ENCODE peak calls at places on chromosomes 7 and 10, in six cellular contexts. S is heart right ventricle, Y is foreskin fibroblast, E is GM20000, K is tibial artery, R is SK-N-SH. W is an unnamed sample.

GRCh38 chr10:3943695-3944257 is 158.8 kb upstream of the KLF6 start:
- DNase-seq in K (no peak), R (no peak), S (no peak), Y (no peak), E (no peak), W (no peak)

GRCh38 chr10:4944751-4945280 is 18.4 kb upstream of the AKR1C1 start:
- DNase-seq in R (no peak), S (no peak), Y (no peak), E (no peak), K (no peak), W (no peak)

GRCh38 chr10:120600871-120601644 is 144.0 kb downstream of the PLPP4 start:
- DNase-seq in K (no peak), E (no peak), R (peak), Y (no peak), S (no peak), W (no peak)

GRCh38 chr10:45547966-45548513 is 124.5 kb downstream of the ZFAND4 start:
- DNase-seq in R (no peak), S (no peak), E (no peak), Y (no peak), K (no peak), W (no peak)

GRCh38 chr7:5625938-5626337 is 155.5 kb downstream of the RNF216 start:
- DNase-seq in K (no peak), Y (peak), R (peak), E (no peak), S (no peak), W (no peak)

GRCh38 chr7:80552304-80552703 is 40.4 kb upstream of the GNAT3 start:
- DNase-seq in Y (peak), R (no peak), K (no peak), E (no peak), S (no peak), W (no peak)

GRCh38 chr10:73979428-73980407 is 18.2 kb upstream of the VCL start:
- DNase-seq in R (no peak), E (no peak), Y (no peak), S (no peak), K (no peak), W (peak)

GRCh38 chr7:79282882-79283602 is 170.4 kb downstream of the MAGI2 start:
- DNase-seq in S (no peak), Y (peak), K (no peak), E (no peak), R (no peak), W (no peak)

GRCh38 chr7:66539264-66539623 is 89.4 kb upstream of the KCTD7 start:
- DNase-seq in S (no peak), E (no peak), Y (no peak), R (no peak), K (no peak), W (no peak)

GRCh38 chr10:60604356-60604755 is 173.9 kb upstream of the CDK1 start:
- DNase-seq in R (no peak), Y (peak), E (no peak), K (no peak), S (no peak), W (no peak)

GRCh38 chr10:71289421-71290130 is 29.5 kb upstream of the SLC29A3 start:
- DNase-seq in S (peak), K (no peak), E (no peak), Y (no peak), R (no peak), W (no peak)

GRCh38 chr7:157208758-157209413 is 70.2 kb downstream of the UBE3C start:
- DNase-seq in K (no peak), Y (no peak), S (no peak), R (no peak), E (no peak), W (no peak)

GRCh38 chr7:23679898-23680416 is at the start of gene FAM221A:
- DNase-seq in Y (peak), K (peak), E (peak), S (peak), R (peak), W (peak)

GRCh38 chr7:30845426-30846135 is 66.1 kb upstream of the AQP1 start:
- DNase-seq in Y (no peak), S (peak), E (no peak), R (no peak), K (peak), W (peak)

GRCh38 chr10:8873310-8873709 is 818.8 kb downstream of the GATA3 start:
- DNase-seq in K (no peak), Y (no peak), S (no peak), E (no peak), R (peak), W (no peak)

GRCh38 chr10:131117011-131117410 is 194.5 kb downstream of the TCERG1L start:
- DNase-seq in R (no peak), K (no peak), S (no peak), Y (no peak), E (no peak), W (no peak)

GRCh38 chr7:122770943-122771342 is 68.2 kb upstream of the RNF148 start:
- DNase-seq in S (no peak), K (no peak), E (no peak), R (no peak), Y (no peak), W (no peak)

GRCh38 chr7:138089080-138089901 is 13.0 kb downstream of the AKR1D1 start:
- DNase-seq in R (no peak), Y (no peak), E (no peak), K (no peak), S (no peak), W (no peak)

GRCh38 chr7:157932498-157933218 is 595.9 kb downstream of the DNAJB6 start:
- DNase-seq in R (no peak), E (no peak), Y (no peak), K (no peak), S (no peak), W (no peak)

GRCh38 chr7:128217972-128218652 is 23.0 kb upstream of the LEP start:
- DNase-seq in S (no peak), Y (no peak), R (peak), K (no peak), E (no peak), W (no peak)

GRCh38 chr10:92430103-92430502 is 139.1 kb downstream of the MARCHF5 start:
- DNase-seq in S (no peak), Y (no peak), R (no peak), K (no peak), E (no peak), W (no peak)

GRCh38 chr7:24779283-24779655 is 22.0 kb upstream of the GSDME start:
- DNase-seq in S (no peak), E (no peak), R (no peak), K (no peak), Y (no peak), W (no peak)

GRCh38 chr7:140435252-140435895 is 31.5 kb downstream of the RAB19 start:
- DNase-seq in R (peak), E (no peak), Y (no peak), S (no peak), K (no peak), W (no peak)

GRCh38 chr7:24602860-24603456 is 29.7 kb downstream of the PALS2 start:
- DNase-seq in E (no peak), K (no peak), Y (no peak), S (no peak), R (no peak), W (no peak)

DNA sequence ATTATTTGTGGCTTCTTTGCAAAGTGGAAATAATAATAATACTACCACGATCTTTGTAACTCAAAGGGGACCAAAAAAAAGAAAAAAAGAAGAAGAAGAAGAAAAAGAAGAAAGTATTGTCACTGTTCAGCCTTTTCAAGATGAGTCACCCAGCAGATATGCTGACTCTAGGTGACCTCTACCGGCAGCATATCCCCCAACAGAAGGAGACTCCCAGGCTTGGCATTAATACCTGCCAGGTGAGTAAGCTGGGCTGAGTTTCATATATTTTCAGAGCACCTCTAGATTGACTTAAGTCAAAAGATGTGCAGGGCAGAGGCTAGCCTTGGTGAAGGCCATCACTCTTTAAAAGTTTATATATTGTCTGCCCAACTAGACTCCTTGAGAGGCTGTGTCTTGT is 30.4 kb upstream of the GPR26 start:
- DNase-seq in R (no peak), E (no peak), Y (no peak), S (no peak), K (no peak), W (no peak)
- TF ChIP-seq CTCF in R (no peak), E (no peak), Y (no peak), S (no peak), K (no peak), W (no peak)

GRCh38 chr10:15211464-15211979 is 43.0 kb upstream of the NMT2 start:
- DNase-seq in S (no peak), Y (peak), E (no peak), R (no peak), K (no peak), W (no peak)
- TF ChIP-seq CTCF in S (no peak), Y (no peak), E (no peak), R (no peak), K (no peak), W (no peak)

DNA sequence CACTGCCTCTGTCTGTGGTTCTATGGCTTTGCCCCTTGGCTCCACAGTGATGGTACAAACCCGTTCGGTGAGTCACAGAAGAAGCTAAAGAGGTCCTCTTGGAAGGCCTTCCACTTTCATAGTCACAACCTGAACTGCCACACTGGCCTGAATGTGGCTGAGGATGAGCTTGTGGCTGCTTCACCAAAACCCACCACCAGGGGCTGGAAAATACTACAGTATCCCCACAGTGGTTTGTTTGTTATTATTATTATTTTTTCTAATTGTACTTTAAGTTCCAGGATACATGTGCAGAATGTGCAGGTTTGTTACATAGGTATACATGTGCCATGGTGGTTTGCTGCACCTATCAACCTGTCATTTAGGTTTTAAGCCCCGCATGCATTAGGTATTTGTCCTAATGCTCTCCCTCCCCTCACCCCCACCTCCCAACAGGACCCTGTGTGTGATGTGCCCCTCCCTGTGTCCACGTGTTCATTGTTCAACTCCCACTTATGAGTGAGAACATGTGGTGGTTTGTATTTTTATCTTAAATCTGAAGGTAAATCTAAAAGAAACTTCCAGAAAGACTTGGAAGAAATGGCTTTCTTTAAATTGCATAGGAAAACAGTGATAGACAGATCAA is 160.8 kb upstream of the NPSR1 start:
- DNase-seq in S (no peak), R (peak), E (no peak), K (no peak), Y (no peak), W (no peak)
- TF ChIP-seq CTCF in S (no peak), R (peak), E (no peak), K (no peak), Y (peak), W (peak)

GRCh38 chr10:132370426-132371340 is 26.3 kb upstream of the PWWP2B start:
- DNase-seq in R (no peak), K (no peak), Y (no peak), S (no peak), E (no peak), W (no peak)

GRCh38 chr10:132372516-132373095 is 24.4 kb upstream of the PWWP2B start:
- DNase-seq in S (no peak), R (no peak), E (no peak), Y (no peak), K (peak), W (no peak)

GRCh38 chr10:132373241-132373955 is 23.6 kb upstream of the PWWP2B start:
- DNase-seq in R (no peak), S (no peak), E (no peak), K (peak), Y (no peak), W (no peak)

GRCh38 chr10:132369636-132370185 is 27.3 kb upstream of the PWWP2B start:
- DNase-seq in R (no peak), K (no peak), E (no peak), S (no peak), Y (no peak), W (no peak)

GRCh38 chr10:132371641-132372081 is 25.3 kb upstream of the PWWP2B start:
- DNase-seq in R (no peak), E (no peak), S (no peak), Y (no peak), K (peak), W (no peak)
- TF ChIP-seq CTCF in R (peak), E (peak), S (no peak), Y (peak), K (no peak), W (no peak)

GRCh38 chr7:56063882-56064625 is at the start of gene SUMF2:
- DNase-seq in K (peak), E (peak), Y (peak), S (peak), R (peak), W (peak)
- TF ChIP-seq CTCF in K (no peak), E (no peak), Y (peak), S (peak), R (peak), W (peak)

GRCh38 chr10:13536674-13537366 is 8.0 kb upstream of the BEND7 start:
- DNase-seq in E (peak), K (no peak), R (peak), Y (peak), S (peak), W (peak)
- TF ChIP-seq CTCF in E (peak), K (peak), R (peak), Y (peak), S (peak), W (peak)

DNA sequence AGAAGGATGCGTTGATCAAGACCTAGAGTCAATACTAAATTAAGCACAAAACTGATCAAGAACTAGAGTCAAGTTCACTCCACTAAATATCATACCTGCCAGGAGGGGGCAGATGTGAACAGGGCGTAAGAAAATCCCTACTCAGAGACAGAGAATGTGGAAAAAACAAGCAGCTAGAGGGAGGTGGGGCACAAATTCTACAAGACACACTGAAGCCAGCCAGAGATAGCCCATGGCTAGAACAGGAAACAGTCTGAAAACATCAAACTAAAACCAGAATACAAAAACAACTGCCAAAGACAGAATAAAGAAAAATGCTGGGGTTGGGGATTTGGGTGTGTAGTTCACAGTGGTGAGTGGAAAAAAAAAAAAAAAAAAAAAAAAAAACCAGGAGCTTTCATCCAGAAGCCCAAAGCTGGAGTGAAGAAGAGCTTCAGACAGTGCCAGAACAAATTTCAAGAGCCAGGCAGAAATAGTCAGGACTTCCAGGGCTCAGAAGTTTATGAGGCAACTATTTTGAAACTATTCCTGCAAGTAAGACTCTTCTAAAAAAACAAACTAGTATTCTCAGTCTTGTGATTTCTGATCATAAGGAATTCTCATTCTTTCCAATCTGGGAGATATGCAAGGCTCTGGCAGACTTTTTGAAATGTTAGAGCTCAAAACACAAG is 118.3 kb downstream of the CCDC71L start:
- DNase-seq in S (peak), E (peak), K (peak), R (peak), Y (peak), W (peak)
- TF ChIP-seq CTCF in S (peak), E (peak), K (peak), R (peak), Y (peak), W (peak)

W was measured in testis.